ENCODE peak calls at places on chromosome 16, in five cellular contexts. F is NCI-H1048; Q is activated CD8-positive, alpha-beta memory T cell treated with anti-CD3 and anti-CD28 coated beads for 4 hours; V is stimulated activated CD4-positive, alpha-beta T cell treated with anti-CD3 and anti-CD28 coated beads, Interleukin-2, amount 100 ng/mL, for 48 hours; R is endodermal cell. Y is an unnamed sample.
A peak's percentile ranks its signal among the peaks of the same experiment; 100 is the strongest.

GRCh38 chr16:3611145-3611977 is at the start of gene SLX4:
- DNase-seq in F (peak; percentile 16), Q (peak; percentile 79), R (peak; percentile 95), V (peak; percentile 87), Y (peak; percentile 96)

GRCh38 chr16:69820926-69821541 is 58.9 kb downstream of the WWP2 start:
- DNase-seq in Q (no peak), V (no peak), R (no peak), F (no peak), Y (no peak)

GRCh38 chr16:77112701-77113100 is 78.3 kb upstream of the MON1B start:
- DNase-seq in Q (no peak), V (no peak), F (no peak), R (no peak), Y (no peak)

GRCh38 chr16:28875134-28876015 is 2.9 kb upstream of the ATP2A1 start:
- DNase-seq in V (no peak), F (no peak), R (no peak), Q (no peak), Y (no peak)

GRCh38 chr16:54690710-54691109 is 240.0 kb upstream of the IRX5 start:
- DNase-seq in R (no peak), V (no peak), Q (no peak), F (no peak), Y (no peak)

GRCh38 chr16:82881517-82881916 is 254.7 kb downstream of the CDH13 start:
- DNase-seq in V (no peak), Q (no peak), F (no peak), R (no peak), Y (no peak)

GRCh38 chr16:87424260-87424659 is 32.1 kb downstream of the MAP1LC3B start:
- DNase-seq in Q (no peak), F (no peak), V (no peak), R (no peak), Y (no peak)

GRCh38 chr16:57668259-57668563 is at the start of gene ADGRG3:
- DNase-seq in F (no peak), R (no peak), V (no peak), Q (no peak), Y (no peak)

GRCh38 chr16:10729649-10730048 is 14.0 kb upstream of the NUBP1 start:
- DNase-seq in R (no peak), F (no peak), V (no peak), Q (no peak), Y (no peak)

GRCh38 chr16:70646260-70647241 is at the start of gene IL34:
- DNase-seq in Q (no peak), F (no peak), V (no peak), R (no peak), Y (no peak)

GRCh38 chr16:64421515-64421914 is 700.3 kb downstream of the CDH11 start:
- DNase-seq in F (no peak), R (no peak), Q (no peak), V (no peak), Y (no peak)

GRCh38 chr16:57741660-57742191 is 6.2 kb downstream of the KATNB1 start:
- DNase-seq in V (no peak), F (no peak), R (peak; percentile 38), Q (no peak), Y (no peak)

GRCh38 chr16:86901483-86901882 is 323.1 kb downstream of the FOXL1 start:
- DNase-seq in Q (no peak), R (no peak), V (no peak), F (no peak), Y (no peak)

GRCh38 chr16:8858994-8859912 is 9.6 kb downstream of the CARHSP1 start:
- DNase-seq in R (no peak), V (no peak), F (no peak), Q (no peak), Y (no peak)

GRCh38 chr16:61014869-61015268 is 1021.4 kb downstream of the CDH8 start:
- DNase-seq in F (no peak), V (no peak), Q (no peak), R (peak; percentile 84), Y (no peak)

GRCh38 chr16:53061256-53061655 is 6.5 kb downstream of the CHD9 start:
- DNase-seq in F (no peak), V (no peak), R (no peak), Q (no peak), Y (no peak)

GRCh38 chr16:89035013-89035697 is 58.1 kb upstream of the CBFA2T3 start:
- DNase-seq in Q (no peak), F (no peak), V (no peak), R (no peak), Y (no peak)

GRCh38 chr16:65336169-65336568 is 214.3 kb upstream of the CDH11 start:
- DNase-seq in V (no peak), Q (no peak), R (no peak), F (no peak), Y (no peak)

GRCh38 chr16:75462804-75463203 is 1.7 kb downstream of the TMEM170A start:
- DNase-seq in R (no peak), V (no peak), F (no peak), Q (no peak), Y (no peak)

GRCh38 chr16:79081292-79082066 is 519.1 kb downstream of the MAF start:
- DNase-seq in Q (no peak), F (no peak), V (no peak), R (no peak), Y (peak; percentile 20)

GRCh38 chr16:73172621-73173312 is 124.8 kb upstream of the ZFHX3 start:
- DNase-seq in Q (no peak), R (peak; percentile 75), V (no peak), F (peak; percentile 67), Y (no peak)

GRCh38 chr16:79359082-79359481 is 241.5 kb downstream of the MAF start:
- DNase-seq in R (no peak), F (no peak), V (no peak), Q (no peak), Y (no peak)

GRCh38 chr16:68076560-68076959 is 8.6 kb upstream of the NFATC3 start:
- DNase-seq in V (no peak), R (no peak), Q (no peak), F (no peak), Y (no peak)

GRCh38 chr16:87924041-87924851 is 12.1 kb downstream of the CA5A start:
- DNase-seq in R (no peak), V (no peak), F (no peak), Q (no peak), Y (no peak)

GRCh38 chr16:8848939-8849391 is 19.8 kb downstream of the CARHSP1 start:
- DNase-seq in V (no peak), R (no peak), Q (no peak), F (no peak), Y (no peak)

Y was measured in stimulated activated effector memory CD8-positive, alpha-beta T cell treated with anti-CD3 and anti-CD28 coated beads, Interleukin-12 subunit alpha, Interleukin-12 subunit beta, amount 100 ng/mL, for 72 hours.